ENCODE peak calls at places on chromosome 3, in four cellular contexts. M is H1, Z is GM12878, O is K562. F is an unnamed sample.

GRCh38 chr3:160677459-160677901 is 520 bp downstream of the ARL14 start:
- DNase-seq in M (no peak), Z (no peak), O (no peak), F (no peak)

GRCh38 chr3:150751781-150752263 is 11.1 kb downstream of the SIAH2 start:
- DNase-seq in O (no peak), Z (no peak), M (no peak), F (no peak)

GRCh38 chr3:56800373-56801150 is 1.2 kb downstream of the ARHGEF3 start:
- DNase-seq in M (no peak), O (no peak), Z (no peak), F (no peak)

GRCh38 chr3:55059027-55059629 is 131.3 kb upstream of the LRTM1 start:
- DNase-seq in O (no peak), Z (no peak), M (no peak), F (no peak)

GRCh38 chr3:8416965-8417364 is 84.7 kb upstream of the LMCD1 start:
- DNase-seq in O (peak), Z (no peak), M (peak), F (peak)

GRCh38 chr3:151209652-151210051 is 6.6 kb upstream of the GPR171 start:
- DNase-seq in Z (no peak), O (no peak), M (no peak), F (no peak)

GRCh38 chr3:23959147-23959900 is 14.2 kb downstream of the NR1D2 start:
- DNase-seq in M (no peak), O (no peak), Z (no peak), F (peak)

GRCh38 chr3:121552379-121552778 is 6.6 kb upstream of the POLQ start:
- DNase-seq in M (no peak), O (peak), Z (no peak), F (no peak)

GRCh38 chr3:33433843-33434242 is 6.4 kb downstream of the UBP1 start:
- DNase-seq in M (no peak), O (no peak), Z (no peak), F (no peak)

GRCh38 chr3:108298056-108298455 is 1.7 kb downstream of the HHLA2 start:
- DNase-seq in O (no peak), M (no peak), Z (no peak), F (no peak)

GRCh38 chr3:108300103-108300849 is 3.9 kb downstream of the HHLA2 start:
- DNase-seq in O (no peak), M (no peak), Z (no peak), F (no peak)

GRCh38 chr3:108302570-108302969 is 6.2 kb downstream of the HHLA2 start:
- DNase-seq in O (no peak), M (no peak), Z (no peak), F (no peak)

GRCh38 chr3:108305484-108306172 is 9.3 kb downstream of the HHLA2 start:
- DNase-seq in O (no peak), M (no peak), Z (no peak), F (peak)

GRCh38 chr3:108301695-108302404 is 5.5 kb downstream of the HHLA2 start:
- DNase-seq in M (no peak), O (no peak), Z (no peak), F (no peak)
- TF ChIP-seq EGR1 in M (no peak), O (no peak), Z (no peak), F (no peak)

GRCh38 chr3:194782767-194783404 is 97.2 kb downstream of the FAM43A start:
- DNase-seq in O (no peak), M (no peak), Z (no peak), F (no peak)
- TF ChIP-seq SIN3A in O (no peak), M (no peak), Z (no peak), F (no peak)

GRCh38 chr3:20451170-20451569 is 265.2 kb upstream of the SGO1 start:
- DNase-seq in M (no peak), Z (no peak), O (no peak), F (no peak)
- H2AFZ ChIP-seq in M (no peak), Z (no peak), O (no peak), F (no peak)

GRCh38 chr3:141365206-141365605 is 3.1 kb upstream of the ZBTB38 start:
- DNase-seq in M (no peak), Z (no peak), O (no peak), F (no peak)

GRCh38 chr3:141355242-141355641 is 13.1 kb upstream of the ZBTB38 start:
- DNase-seq in M (no peak), O (no peak), Z (no peak), F (no peak)

GRCh38 chr3:141362736-141363135 is 5.6 kb upstream of the ZBTB38 start:
- DNase-seq in Z (no peak), O (no peak), M (no peak), F (no peak)

GRCh38 chr3:141366285-141367037 is 1.8 kb upstream of the ZBTB38 start:
- DNase-seq in O (peak), M (no peak), Z (no peak), F (peak)

DNA sequence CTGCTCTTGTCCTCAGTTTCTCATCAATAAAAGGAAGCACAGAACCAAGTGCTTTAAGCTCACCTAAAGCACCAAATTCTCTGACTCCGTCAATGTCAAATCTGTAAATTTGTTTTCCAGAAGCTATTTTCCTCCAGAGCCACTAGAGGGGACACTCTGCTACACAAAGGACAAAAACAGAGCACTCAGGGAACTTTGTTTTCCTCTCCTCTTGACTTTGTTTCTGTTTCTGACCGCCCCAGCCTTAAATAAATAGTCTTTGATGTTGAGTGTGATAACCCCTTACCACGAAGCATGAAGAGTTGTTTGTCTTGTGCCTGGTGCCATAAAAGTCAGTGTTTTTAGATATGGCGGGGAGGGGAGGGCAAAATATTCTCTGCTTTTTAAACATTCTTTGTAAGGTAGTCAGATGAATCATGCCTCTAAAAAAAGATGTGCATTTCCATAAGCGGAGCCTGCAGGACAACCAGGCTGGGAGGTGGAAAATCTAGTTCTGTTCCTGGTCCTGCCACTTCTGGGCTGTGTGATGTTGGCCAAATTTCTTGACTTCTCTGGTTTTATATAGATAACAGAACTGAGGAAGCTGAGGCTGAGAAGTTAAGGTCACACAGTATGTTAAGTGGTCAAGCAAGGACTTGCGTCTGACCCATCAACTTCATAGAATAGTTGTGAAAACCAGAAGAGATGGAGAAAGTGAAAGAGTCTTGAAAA is 7.3 kb upstream of the ZBTB38 start:
- DNase-seq in M (no peak), O (peak), Z (no peak), F (peak)
- TF ChIP-seq EGR1 in M (no peak), O (peak), Z (no peak), F (peak)

DNA sequence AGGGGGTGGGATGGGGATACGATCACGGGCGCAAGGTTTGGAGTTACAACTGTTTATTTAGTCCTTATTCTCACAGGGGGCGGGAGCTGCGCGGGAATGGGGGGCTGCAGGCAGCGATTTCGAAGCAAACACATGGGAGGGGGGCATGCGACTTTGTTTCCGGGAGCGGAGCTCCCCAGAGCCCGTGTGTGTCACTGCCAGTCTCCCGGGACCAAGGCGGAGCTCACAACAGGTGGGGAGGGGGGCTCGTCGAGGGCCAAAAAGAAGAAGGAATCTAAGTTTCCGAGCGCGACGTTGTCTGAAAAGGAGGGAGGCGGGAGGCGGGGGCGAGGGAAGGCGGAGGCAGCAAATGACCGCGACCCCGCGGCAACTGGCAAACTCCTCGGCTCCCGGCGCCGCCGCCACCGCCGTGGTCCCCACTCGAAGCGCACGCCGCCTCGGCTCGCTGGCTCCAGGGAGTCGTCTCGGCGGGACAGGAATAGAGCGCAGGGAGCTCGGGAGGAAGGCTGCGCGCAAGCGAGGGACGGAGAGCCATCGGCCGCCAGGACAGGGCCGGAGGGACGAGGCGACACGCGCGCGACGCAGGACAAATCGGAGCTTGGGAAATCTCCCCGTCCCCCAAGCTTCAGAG is 1.4 kb downstream of the FOXP1 start:
- DNase-seq in M (peak), Z (no peak), O (peak), F (no peak)
- TF ChIP-seq SIN3A in M (peak), Z (no peak), O (no peak), F (no peak)

F was measured in HCT116.